ENCODE peak calls at places on chromosomes 6 and 20, in five cellular contexts. One of them, this sample, is unnamed.

GRCh38 chr20:21209668-21210067 is 83.8 kb downstream of the KIZ start:
- DNase-seq in heart left ventricle: no peak
- DNase-seq in uterus: no peak
- DNase-seq in fibroblast of lung: no peak
- DNase-seq in GM12878: no peak
- DNase-seq in this sample: no peak

GRCh38 chr20:11261533-11262000 is 587.8 kb upstream of the JAG1 start:
- DNase-seq in GM12878: peak; percentile 38
- DNase-seq in fibroblast of lung: peak; percentile 40
- DNase-seq in uterus: no peak
- DNase-seq in heart left ventricle: no peak
- DNase-seq in this sample: no peak

GRCh38 chr6:152399409-152399808 is 237.8 kb downstream of the SYNE1 start:
- DNase-seq in heart left ventricle: no peak
- DNase-seq in fibroblast of lung: peak; percentile 38
- DNase-seq in GM12878: no peak
- DNase-seq in uterus: no peak
- DNase-seq in this sample: no peak

GRCh38 chr6:157023958-157024357 is 246.8 kb downstream of the ARID1B start:
- DNase-seq in GM12878: no peak
- DNase-seq in fibroblast of lung: peak; percentile 94
- DNase-seq in uterus: no peak
- DNase-seq in heart left ventricle: no peak
- DNase-seq in this sample: no peak

GRCh38 chr6:62162858-62163257 is 123.2 kb downstream of the KHDRBS2 start:
- DNase-seq in GM12878: no peak
- DNase-seq in heart left ventricle: no peak
- DNase-seq in uterus: no peak
- DNase-seq in fibroblast of lung: no peak
- DNase-seq in this sample: no peak

GRCh38 chr6:78500299-78501089 is 366.9 kb upstream of the IRAK1BP1 start:
- DNase-seq in fibroblast of lung: no peak
- DNase-seq in uterus: no peak
- DNase-seq in heart left ventricle: no peak
- DNase-seq in GM12878: no peak
- DNase-seq in this sample: no peak

GRCh38 chr20:15965165-15965564 is 608.1 kb downstream of the KIF16B start:
- DNase-seq in heart left ventricle: no peak
- DNase-seq in fibroblast of lung: no peak
- DNase-seq in uterus: no peak
- DNase-seq in GM12878: no peak
- DNase-seq in this sample: no peak

GRCh38 chr6:62283828-62284411 is 2.1 kb downstream of the KHDRBS2 start:
- DNase-seq in GM12878: no peak
- DNase-seq in heart left ventricle: no peak
- DNase-seq in uterus: no peak
- DNase-seq in fibroblast of lung: peak; percentile 1
- DNase-seq in this sample: no peak

GRCh38 chr6:14857501-14857900 is 388.4 kb upstream of the JARID2 start:
- DNase-seq in uterus: no peak
- DNase-seq in GM12878: no peak
- DNase-seq in fibroblast of lung: no peak
- DNase-seq in heart left ventricle: peak; percentile 37
- DNase-seq in this sample: no peak

GRCh38 chr6:84556541-84557335 is 207.7 kb downstream of the TBX18 start:
- DNase-seq in uterus: no peak
- DNase-seq in GM12878: no peak
- DNase-seq in fibroblast of lung: peak; percentile 62
- DNase-seq in heart left ventricle: no peak
- DNase-seq in this sample: no peak

GRCh38 chr6:105897131-105897530 is 189.0 kb upstream of the PRDM1 start:
- DNase-seq in fibroblast of lung: no peak
- DNase-seq in heart left ventricle: no peak
- DNase-seq in GM12878: no peak
- DNase-seq in uterus: no peak
- DNase-seq in this sample: no peak

GRCh38 chr6:90463359-90463758 is 123.5 kb downstream of the MAP3K7 start:
- DNase-seq in GM12878: no peak
- DNase-seq in uterus: no peak
- DNase-seq in fibroblast of lung: no peak
- DNase-seq in heart left ventricle: no peak
- DNase-seq in this sample: no peak

GRCh38 chr20:10115021-10115420 is 80.2 kb downstream of the ANKEF1 start:
- DNase-seq in GM12878: no peak
- DNase-seq in fibroblast of lung: peak; percentile 86
- DNase-seq in uterus: no peak
- DNase-seq in heart left ventricle: no peak
- DNase-seq in this sample: no peak

GRCh38 chr6:147207351-147207750 is 3.1 kb downstream of the STXBP5 start:
- DNase-seq in GM12878: no peak
- DNase-seq in uterus: no peak
- DNase-seq in fibroblast of lung: peak; percentile 38
- DNase-seq in heart left ventricle: no peak
- DNase-seq in this sample: no peak

GRCh38 chr6:4185419-4185818 is 50.0 kb upstream of the ECI2 start:
- DNase-seq in uterus: no peak
- DNase-seq in fibroblast of lung: no peak
- DNase-seq in heart left ventricle: no peak
- DNase-seq in GM12878: no peak
- DNase-seq in this sample: no peak

GRCh38 chr6:113560908-113561307 is 296.2 kb upstream of the MARCKS start:
- DNase-seq in heart left ventricle: no peak
- DNase-seq in GM12878: no peak
- DNase-seq in uterus: no peak
- DNase-seq in fibroblast of lung: peak; percentile 36
- DNase-seq in this sample: no peak

GRCh38 chr6:167305796-167306195 is 14.7 kb downstream of the UNC93A start:
- DNase-seq in uterus: no peak
- DNase-seq in fibroblast of lung: no peak
- DNase-seq in heart left ventricle: no peak
- DNase-seq in GM12878: no peak
- DNase-seq in this sample: no peak

GRCh38 chr6:31927868-31928671 is 553 bp downstream of the C2 start:
- DNase-seq in GM12878: no peak
- DNase-seq in uterus: no peak
- DNase-seq in heart left ventricle: no peak
- DNase-seq in fibroblast of lung: no peak
- DNase-seq in this sample: no peak

GRCh38 chr6:50361641-50362331 is 312.1 kb upstream of the DEFB112 start:
- DNase-seq in heart left ventricle: no peak
- DNase-seq in fibroblast of lung: peak; percentile 6
- DNase-seq in GM12878: no peak
- DNase-seq in uterus: no peak
- DNase-seq in this sample: no peak

GRCh38 chr6:44667226-44667625 is 279.7 kb downstream of the CDC5L start:
- DNase-seq in fibroblast of lung: peak; percentile 75
- DNase-seq in uterus: no peak
- DNase-seq in GM12878: no peak
- DNase-seq in heart left ventricle: no peak
- DNase-seq in this sample: no peak

GRCh38 chr6:111423960-111424846 is 58.8 kb downstream of the REV3L start:
- DNase-seq in heart left ventricle: peak; percentile 34
- DNase-seq in fibroblast of lung: peak; percentile 41
- DNase-seq in GM12878: no peak
- DNase-seq in uterus: no peak
- DNase-seq in this sample: peak; percentile 24

GRCh38 chr20:25033250-25033940 is 24.5 kb downstream of the ACSS1 start:
- DNase-seq in uterus: no peak
- DNase-seq in GM12878: no peak
- DNase-seq in heart left ventricle: no peak
- DNase-seq in fibroblast of lung: no peak
- DNase-seq in this sample: no peak

GRCh38 chr6:108556864-108557493 is 3.7 kb upstream of the FOXO3 start:
- DNase-seq in GM12878: no peak
- DNase-seq in heart left ventricle: no peak
- DNase-seq in uterus: no peak
- DNase-seq in fibroblast of lung: peak; percentile 85
- DNase-seq in this sample: peak; percentile 53

GRCh38 chr6:165119231-165120020 is 190.0 kb downstream of the C6orf118 start:
- DNase-seq in uterus: no peak
- DNase-seq in GM12878: no peak
- DNase-seq in heart left ventricle: no peak
- DNase-seq in fibroblast of lung: no peak
- DNase-seq in this sample: no peak

GRCh38 chr20:12047838-12048432 is 130.2 kb downstream of the BTBD3 start:
- DNase-seq in fibroblast of lung: peak; percentile 49
- DNase-seq in heart left ventricle: no peak
- DNase-seq in uterus: no peak
- DNase-seq in GM12878: no peak
- DNase-seq in this sample: no peak

GRCh38 chr20:19737025-19737424 is 21.0 kb upstream of the RIN2 start:
- DNase-seq in GM12878: peak; percentile 37
- DNase-seq in heart left ventricle: no peak
- DNase-seq in fibroblast of lung: peak; percentile 75
- DNase-seq in uterus: peak; percentile 43
- DNase-seq in this sample: no peak

GRCh38 chr20:6671829-6672228 is 95.7 kb upstream of the BMP2 start:
- DNase-seq in GM12878: no peak
- DNase-seq in heart left ventricle: no peak
- DNase-seq in fibroblast of lung: no peak
- DNase-seq in uterus: no peak
- DNase-seq in this sample: no peak

GRCh38 chr6:113642714-113643442 is 214.3 kb upstream of the MARCKS start:
- DNase-seq in uterus: no peak
- DNase-seq in fibroblast of lung: peak; percentile 7
- DNase-seq in GM12878: no peak
- DNase-seq in heart left ventricle: no peak
- DNase-seq in this sample: no peak

GRCh38 chr20:1933465-1933870 is 38.3 kb downstream of the SIRPA start:
- DNase-seq in GM12878: no peak
- DNase-seq in heart left ventricle: peak; percentile 70
- DNase-seq in fibroblast of lung: peak; percentile 69
- DNase-seq in uterus: peak; percentile 55
- DNase-seq in this sample: peak; percentile 54

GRCh38 chr20:32672982-32673727 is 586 bp downstream of the C20orf203 start:
- DNase-seq in GM12878: no peak
- DNase-seq in uterus: no peak
- DNase-seq in heart left ventricle: no peak
- DNase-seq in fibroblast of lung: no peak
- DNase-seq in this sample: no peak

GRCh38 chr6:143607168-143607567 is 70.6 kb upstream of the PHACTR2 start:
- DNase-seq in heart left ventricle: no peak
- DNase-seq in fibroblast of lung: no peak
- DNase-seq in uterus: no peak
- DNase-seq in GM12878: no peak
- DNase-seq in this sample: no peak

GRCh38 chr20:17966432-17967312 is 1.9 kb downstream of the SNX5 start:
- DNase-seq in heart left ventricle: no peak
- DNase-seq in uterus: no peak
- DNase-seq in GM12878: no peak
- DNase-seq in fibroblast of lung: peak; percentile 63
- DNase-seq in this sample: no peak
- H3K4me1 ChIP-seq in heart left ventricle: peaks cover 21% of the 10 kb centered on the region
- H3K4me1 ChIP-seq in uterus: peaks cover 8% of the 10 kb centered on the region
- H3K4me1 ChIP-seq in GM12878: peaks cover 5% of the 10 kb centered on the region
- H3K4me1 ChIP-seq in fibroblast of lung: peaks cover 8% of the 10 kb centered on the region
- H3K4me1 ChIP-seq in this sample: peaks cover 75% of the 10 kb centered on the region

GRCh38 chr6:126600258-126600916 is 260.5 kb downstream of the CENPW start:
- DNase-seq in GM12878: no peak
- DNase-seq in heart left ventricle: no peak
- DNase-seq in uterus: no peak
- DNase-seq in fibroblast of lung: peak; percentile 31
- DNase-seq in this sample: no peak
- H3K27ac ChIP-seq in GM12878: no peak overlapping the region
- H3K27ac ChIP-seq in heart left ventricle: no peak overlapping the region
- H3K27ac ChIP-seq in uterus: no peak overlapping the region
- H3K27ac ChIP-seq in fibroblast of lung: no peak overlapping the region
- H3K27ac ChIP-seq in this sample: no peak overlapping the region

DNA sequence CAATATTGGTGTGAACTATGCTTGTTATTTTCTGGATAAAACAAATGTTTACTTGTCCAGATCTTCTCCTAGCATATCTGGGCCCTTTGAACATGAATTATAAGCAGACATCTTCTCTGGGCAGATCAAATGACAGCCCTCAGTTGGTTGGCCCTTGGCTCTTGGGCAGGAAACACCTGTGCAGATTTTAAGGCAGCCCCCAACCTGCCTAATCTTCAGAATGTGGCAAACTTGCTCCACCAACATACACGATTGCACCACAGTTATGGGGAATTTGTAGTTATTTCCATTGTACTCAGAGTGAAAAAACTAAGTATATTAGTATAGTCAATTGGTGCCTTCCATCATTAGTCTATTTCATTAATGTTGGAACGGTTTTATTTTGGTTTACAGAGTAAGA is 94.9 kb upstream of the KCNK16 start:
- DNase-seq in uterus: no peak
- DNase-seq in GM12878: no peak
- DNase-seq in fibroblast of lung: no peak
- DNase-seq in heart left ventricle: no peak
- DNase-seq in this sample: no peak
- H3K4me1 ChIP-seq in uterus: no peaks in the 10 kb centered on the region
- H3K4me1 ChIP-seq in GM12878: no peaks in the 10 kb centered on the region
- H3K4me1 ChIP-seq in fibroblast of lung: no peaks in the 10 kb centered on the region
- H3K4me1 ChIP-seq in heart left ventricle: no peaks in the 10 kb centered on the region
- H3K4me1 ChIP-seq in this sample: peaks cover 7% of the 10 kb centered on the region

GRCh38 chr20:53941680-53942079 is 128.7 kb downstream of the BCAS1 start:
- DNase-seq in GM12878: no peak
- DNase-seq in fibroblast of lung: no peak
- DNase-seq in uterus: no peak
- DNase-seq in heart left ventricle: no peak
- DNase-seq in this sample: no peak

GRCh38 chr20:53940356-53940694 is 130.1 kb downstream of the BCAS1 start:
- DNase-seq in GM12878: no peak
- DNase-seq in uterus: no peak
- DNase-seq in fibroblast of lung: no peak
- DNase-seq in heart left ventricle: no peak
- DNase-seq in this sample: no peak

GRCh38 chr20:53939554-53940355 is 130.6 kb downstream of the BCAS1 start:
- DNase-seq in fibroblast of lung: peak; percentile 96
- DNase-seq in GM12878: peak; percentile 93
- DNase-seq in heart left ventricle: peak; percentile 91
- DNase-seq in uterus: peak; percentile 92
- DNase-seq in this sample: peak; percentile 73

GRCh38 chr20:53942121-53942816 is 128.1 kb downstream of the BCAS1 start:
- DNase-seq in uterus: no peak
- DNase-seq in fibroblast of lung: no peak
- DNase-seq in heart left ventricle: no peak
- DNase-seq in GM12878: peak; percentile 63
- DNase-seq in this sample: no peak

DNA sequence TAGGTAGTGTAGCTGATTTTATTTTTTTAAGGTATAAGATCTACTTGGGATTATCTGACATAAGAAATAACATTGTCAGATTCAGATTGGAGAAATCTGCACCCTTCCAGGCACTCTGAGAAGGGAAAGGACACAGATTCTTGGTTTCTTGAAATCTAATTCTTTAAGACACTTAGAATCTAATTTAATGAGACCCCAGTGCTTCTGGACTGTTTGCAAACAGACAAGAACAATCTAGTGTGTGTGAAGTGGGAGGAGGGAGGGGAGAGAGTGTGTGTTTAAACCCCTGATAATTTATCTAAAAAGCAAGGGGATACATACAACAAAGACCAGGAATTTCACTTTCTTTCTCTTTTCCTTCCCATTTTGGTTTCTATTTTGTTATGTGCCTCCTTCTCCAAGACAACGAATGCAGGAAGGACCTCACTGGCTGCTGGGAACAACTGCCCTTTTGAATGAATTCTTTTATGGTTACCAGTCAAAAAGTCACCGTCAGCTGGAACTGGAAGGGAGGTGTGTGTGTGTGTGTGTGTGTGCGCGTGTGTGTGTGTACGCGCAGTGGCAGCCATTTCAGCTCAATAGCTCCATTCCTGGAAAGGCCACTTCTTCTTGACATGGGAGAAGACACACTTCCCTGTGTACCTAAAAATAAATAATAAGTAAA is 129.4 kb downstream of the BCAS1 start:
- DNase-seq in fibroblast of lung: peak; percentile 86
- DNase-seq in heart left ventricle: no peak
- DNase-seq in uterus: no peak
- DNase-seq in GM12878: no peak
- DNase-seq in this sample: no peak
- H3K27ac ChIP-seq in fibroblast of lung: peak overlapping the region; percentile 81
- H3K27ac ChIP-seq in heart left ventricle: peak overlapping the region; percentile 91
- H3K27ac ChIP-seq in uterus: peak overlapping the region; percentile 71
- H3K27ac ChIP-seq in GM12878: peak overlapping the region; percentile 84
- H3K27ac ChIP-seq in this sample: peak overlapping the region; percentile 73

This sample was measured in gastrocnemius medialis.